ENCODE peak calls at places on chromosomes 1 and 21, in seven cellular contexts. One of them, this sample, is unnamed.

GRCh38 chr1:3670823-3671251 is 18.5 kb downstream of the TP73 start:
- DNase-seq in neuronal stem cell: no peak
- DNase-seq in mesenchymal stem cell: no peak
- DNase-seq in mesendoderm: no peak
- DNase-seq in H1: no peak
- DNase-seq in IMR-90: no peak
- DNase-seq in trophoblast cell: no peak
- DNase-seq in this sample: no peak

GRCh38 chr1:230515451-230516145 is 89.5 kb upstream of the PGBD5 start:
- DNase-seq in neuronal stem cell: no peak
- DNase-seq in mesenchymal stem cell: no peak
- DNase-seq in mesendoderm: no peak
- DNase-seq in H1: no peak
- DNase-seq in IMR-90: no peak
- DNase-seq in trophoblast cell: no peak
- DNase-seq in this sample: peak

GRCh38 chr1:12435639-12436344 is 182.2 kb downstream of the DHRS3 start:
- DNase-seq in neuronal stem cell: no peak
- DNase-seq in mesenchymal stem cell: no peak
- DNase-seq in mesendoderm: no peak
- DNase-seq in H1: no peak
- DNase-seq in IMR-90: peak
- DNase-seq in trophoblast cell: no peak
- DNase-seq in this sample: no peak

GRCh38 chr1:212595787-212596714 is 12.5 kb upstream of the ATF3 start:
- DNase-seq in neuronal stem cell: no peak
- DNase-seq in mesenchymal stem cell: peak
- DNase-seq in mesendoderm: peak
- DNase-seq in H1: no peak
- DNase-seq in IMR-90: peak
- DNase-seq in trophoblast cell: peak
- DNase-seq in this sample: no peak

GRCh38 chr1:181087400-181087901 is 1.0 kb upstream of the IER5 start:
- DNase-seq in neuronal stem cell: no peak
- DNase-seq in mesenchymal stem cell: no peak
- DNase-seq in mesendoderm: no peak
- DNase-seq in H1: no peak
- DNase-seq in IMR-90: no peak
- DNase-seq in trophoblast cell: no peak
- DNase-seq in this sample: no peak

GRCh38 chr1:38915352-38915948 is 26.2 kb downstream of the RHBDL2 start:
- DNase-seq in neuronal stem cell: no peak
- DNase-seq in mesenchymal stem cell: peak
- DNase-seq in mesendoderm: peak
- DNase-seq in H1: no peak
- DNase-seq in IMR-90: peak
- DNase-seq in trophoblast cell: peak
- DNase-seq in this sample: no peak

GRCh38 chr1:163655565-163655964 is 333.8 kb downstream of the NUF2 start:
- DNase-seq in neuronal stem cell: no peak
- DNase-seq in mesenchymal stem cell: no peak
- DNase-seq in mesendoderm: no peak
- DNase-seq in H1: no peak
- DNase-seq in IMR-90: no peak
- DNase-seq in trophoblast cell: no peak
- DNase-seq in this sample: no peak

GRCh38 chr1:54365847-54366246 is 40.3 kb downstream of the SSBP3 start:
- DNase-seq in neuronal stem cell: no peak
- DNase-seq in mesenchymal stem cell: no peak
- DNase-seq in mesendoderm: no peak
- DNase-seq in H1: no peak
- DNase-seq in IMR-90: no peak
- DNase-seq in trophoblast cell: no peak
- DNase-seq in this sample: no peak

GRCh38 chr1:162020145-162020544 is 3.5 kb downstream of the OLFML2B start:
- DNase-seq in neuronal stem cell: no peak
- DNase-seq in mesenchymal stem cell: no peak
- DNase-seq in mesendoderm: no peak
- DNase-seq in H1: no peak
- DNase-seq in IMR-90: no peak
- DNase-seq in trophoblast cell: no peak
- DNase-seq in this sample: no peak

GRCh38 chr1:94578856-94579255 is 37.3 kb upstream of the F3 start:
- DNase-seq in neuronal stem cell: no peak
- DNase-seq in mesenchymal stem cell: no peak
- DNase-seq in mesendoderm: no peak
- DNase-seq in H1: no peak
- DNase-seq in IMR-90: peak
- DNase-seq in trophoblast cell: peak
- DNase-seq in this sample: no peak

GRCh38 chr1:77392486-77392885 is 110.7 kb downstream of the AK5 start:
- DNase-seq in neuronal stem cell: no peak
- DNase-seq in mesenchymal stem cell: no peak
- DNase-seq in mesendoderm: no peak
- DNase-seq in H1: no peak
- DNase-seq in IMR-90: no peak
- DNase-seq in trophoblast cell: no peak
- DNase-seq in this sample: no peak

GRCh38 chr1:53334781-53335180 is 6.9 kb upstream of the LRP8 start:
- DNase-seq in neuronal stem cell: no peak
- DNase-seq in mesenchymal stem cell: no peak
- DNase-seq in mesendoderm: no peak
- DNase-seq in H1: no peak
- DNase-seq in IMR-90: no peak
- DNase-seq in trophoblast cell: no peak
- DNase-seq in this sample: peak

GRCh38 chr1:1085171-1085841 is 11.2 kb upstream of the RNF223 start:
- DNase-seq in neuronal stem cell: no peak
- DNase-seq in mesenchymal stem cell: no peak
- DNase-seq in mesendoderm: no peak
- DNase-seq in H1: no peak
- DNase-seq in IMR-90: no peak
- DNase-seq in trophoblast cell: no peak
- DNase-seq in this sample: no peak

GRCh38 chr1:107926436-107927080 is 38.4 kb downstream of the VAV3 start:
- DNase-seq in neuronal stem cell: no peak
- DNase-seq in mesenchymal stem cell: peak
- DNase-seq in mesendoderm: no peak
- DNase-seq in H1: no peak
- DNase-seq in IMR-90: no peak
- DNase-seq in trophoblast cell: no peak
- DNase-seq in this sample: no peak

GRCh38 chr1:78831731-78832360 is 174.7 kb downstream of the ADGRL4 start:
- DNase-seq in neuronal stem cell: no peak
- DNase-seq in mesenchymal stem cell: peak
- DNase-seq in mesendoderm: peak
- DNase-seq in H1: no peak
- DNase-seq in IMR-90: peak
- DNase-seq in trophoblast cell: no peak
- DNase-seq in this sample: no peak

GRCh38 chr1:205945056-205945455 is 1.8 kb upstream of the SLC26A9 start:
- DNase-seq in neuronal stem cell: no peak
- DNase-seq in mesenchymal stem cell: no peak
- DNase-seq in mesendoderm: no peak
- DNase-seq in H1: no peak
- DNase-seq in IMR-90: no peak
- DNase-seq in trophoblast cell: no peak
- DNase-seq in this sample: no peak

GRCh38 chr21:42980312-42980958 is 6.1 kb downstream of the PKNOX1 start:
- DNase-seq in neuronal stem cell: no peak
- DNase-seq in mesenchymal stem cell: no peak
- DNase-seq in mesendoderm: no peak
- DNase-seq in H1: no peak
- DNase-seq in IMR-90: no peak
- DNase-seq in trophoblast cell: no peak
- DNase-seq in this sample: no peak

GRCh38 chr1:214582289-214582891 is 20.6 kb upstream of the CENPF start:
- DNase-seq in neuronal stem cell: no peak
- DNase-seq in mesenchymal stem cell: no peak
- DNase-seq in mesendoderm: peak
- DNase-seq in H1: no peak
- DNase-seq in IMR-90: no peak
- DNase-seq in trophoblast cell: no peak
- DNase-seq in this sample: peak

GRCh38 chr1:219498666-219499065 is 114.2 kb downstream of the ZC3H11B start:
- DNase-seq in neuronal stem cell: no peak
- DNase-seq in mesenchymal stem cell: no peak
- DNase-seq in mesendoderm: no peak
- DNase-seq in H1: no peak
- DNase-seq in IMR-90: peak
- DNase-seq in trophoblast cell: no peak
- DNase-seq in this sample: no peak

GRCh38 chr1:27111771-27112573 is 43.0 kb downstream of the SLC9A1 start:
- DNase-seq in neuronal stem cell: no peak
- DNase-seq in mesenchymal stem cell: peak
- DNase-seq in mesendoderm: peak
- DNase-seq in H1: no peak
- DNase-seq in IMR-90: peak
- DNase-seq in trophoblast cell: peak
- DNase-seq in this sample: no peak

GRCh38 chr1:3564921-3565831 is 46.1 kb downstream of the MEGF6 start:
- DNase-seq in neuronal stem cell: peak
- DNase-seq in mesenchymal stem cell: peak
- DNase-seq in mesendoderm: peak
- DNase-seq in H1: peak
- DNase-seq in IMR-90: peak
- DNase-seq in trophoblast cell: no peak
- DNase-seq in this sample: peak

GRCh38 chr1:9314101-9314500 is 21.4 kb downstream of the SPSB1 start:
- DNase-seq in neuronal stem cell: no peak
- DNase-seq in mesenchymal stem cell: no peak
- DNase-seq in mesendoderm: no peak
- DNase-seq in H1: no peak
- DNase-seq in IMR-90: no peak
- DNase-seq in trophoblast cell: no peak
- DNase-seq in this sample: no peak

GRCh38 chr1:85683292-85684025 is 24.8 kb downstream of the ZNHIT6 start:
- DNase-seq in neuronal stem cell: no peak
- DNase-seq in mesenchymal stem cell: no peak
- DNase-seq in mesendoderm: no peak
- DNase-seq in H1: no peak
- DNase-seq in IMR-90: peak
- DNase-seq in trophoblast cell: peak
- DNase-seq in this sample: no peak

GRCh38 chr1:172321429-172321828 is 99.1 kb upstream of the C1orf105 start:
- DNase-seq in neuronal stem cell: no peak
- DNase-seq in mesenchymal stem cell: peak
- DNase-seq in mesendoderm: no peak
- DNase-seq in H1: no peak
- DNase-seq in IMR-90: peak
- DNase-seq in trophoblast cell: no peak
- DNase-seq in this sample: no peak

GRCh38 chr1:220694866-220695382 is 4.8 kb downstream of the C1orf115 start:
- DNase-seq in neuronal stem cell: no peak
- DNase-seq in mesenchymal stem cell: no peak
- DNase-seq in mesendoderm: no peak
- DNase-seq in H1: no peak
- DNase-seq in IMR-90: no peak
- DNase-seq in trophoblast cell: peak
- DNase-seq in this sample: no peak

GRCh38 chr1:43284711-43285110 is 670 bp downstream of the C1orf210 start:
- DNase-seq in neuronal stem cell: no peak
- DNase-seq in mesenchymal stem cell: no peak
- DNase-seq in mesendoderm: no peak
- DNase-seq in H1: no peak
- DNase-seq in IMR-90: no peak
- DNase-seq in trophoblast cell: no peak
- DNase-seq in this sample: no peak
- H3K9ac ChIP-seq in neuronal stem cell: peak
- H3K9ac ChIP-seq in mesenchymal stem cell: no peak
- H3K9ac ChIP-seq in mesendoderm: no peak
- H3K9ac ChIP-seq in H1: no peak
- H3K9ac ChIP-seq in IMR-90: no peak
- H3K9ac ChIP-seq in trophoblast cell: no peak
- H3K9ac ChIP-seq in this sample: no peak

GRCh38 chr21:29829514-29830255 is 110.1 kb downstream of the GRIK1 start:
- DNase-seq in neuronal stem cell: no peak
- DNase-seq in mesenchymal stem cell: no peak
- DNase-seq in mesendoderm: no peak
- DNase-seq in H1: no peak
- DNase-seq in IMR-90: no peak
- DNase-seq in trophoblast cell: no peak
- DNase-seq in this sample: no peak

GRCh38 chr21:29832217-29832616 is 107.6 kb downstream of the GRIK1 start:
- DNase-seq in neuronal stem cell: no peak
- DNase-seq in mesenchymal stem cell: no peak
- DNase-seq in mesendoderm: no peak
- DNase-seq in H1: no peak
- DNase-seq in IMR-90: no peak
- DNase-seq in trophoblast cell: no peak
- DNase-seq in this sample: no peak

DNA sequence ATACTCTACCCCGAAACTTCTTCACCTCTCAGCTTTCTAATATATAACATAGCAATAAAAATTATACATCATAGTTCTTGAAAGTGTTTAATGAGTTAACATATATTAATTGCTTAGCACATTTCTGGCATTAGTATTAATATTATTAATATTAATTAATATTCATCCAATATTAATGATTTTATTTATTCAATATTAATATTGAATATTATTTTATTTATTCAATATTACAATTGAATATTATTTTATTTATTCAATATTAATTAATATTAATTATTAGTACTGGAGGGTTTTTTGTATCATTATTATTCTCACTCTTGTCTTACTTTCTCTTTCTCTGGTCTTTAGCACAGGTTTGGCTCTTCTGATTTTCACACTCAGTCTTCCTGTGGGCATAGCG is 105.2 kb downstream of the GRIK1 start:
- DNase-seq in neuronal stem cell: no peak
- DNase-seq in mesenchymal stem cell: no peak
- DNase-seq in mesendoderm: no peak
- DNase-seq in H1: no peak
- DNase-seq in IMR-90: no peak
- DNase-seq in trophoblast cell: no peak
- DNase-seq in this sample: no peak
- H3K18ac ChIP-seq in neuronal stem cell: no peak
- H3K18ac ChIP-seq in mesenchymal stem cell: no peak
- H3K18ac ChIP-seq in mesendoderm: no peak
- H3K18ac ChIP-seq in H1: no peak
- H3K18ac ChIP-seq in IMR-90: no peak
- H3K18ac ChIP-seq in trophoblast cell: no peak
- H3K18ac ChIP-seq in this sample: no peak

GRCh38 chr1:148362141-148362929 is 120.8 kb downstream of the PPIAL4G start:
- DNase-seq in neuronal stem cell: no peak
- DNase-seq in mesenchymal stem cell: no peak
- DNase-seq in mesendoderm: peak
- DNase-seq in H1: peak
- DNase-seq in IMR-90: peak
- DNase-seq in trophoblast cell: peak
- DNase-seq in this sample: peak
- H3K9ac ChIP-seq in neuronal stem cell: peak
- H3K9ac ChIP-seq in mesenchymal stem cell: no peak
- H3K9ac ChIP-seq in mesendoderm: peak
- H3K9ac ChIP-seq in H1: no peak
- H3K9ac ChIP-seq in IMR-90: no peak
- H3K9ac ChIP-seq in trophoblast cell: no peak
- H3K9ac ChIP-seq in this sample: peak

DNA sequence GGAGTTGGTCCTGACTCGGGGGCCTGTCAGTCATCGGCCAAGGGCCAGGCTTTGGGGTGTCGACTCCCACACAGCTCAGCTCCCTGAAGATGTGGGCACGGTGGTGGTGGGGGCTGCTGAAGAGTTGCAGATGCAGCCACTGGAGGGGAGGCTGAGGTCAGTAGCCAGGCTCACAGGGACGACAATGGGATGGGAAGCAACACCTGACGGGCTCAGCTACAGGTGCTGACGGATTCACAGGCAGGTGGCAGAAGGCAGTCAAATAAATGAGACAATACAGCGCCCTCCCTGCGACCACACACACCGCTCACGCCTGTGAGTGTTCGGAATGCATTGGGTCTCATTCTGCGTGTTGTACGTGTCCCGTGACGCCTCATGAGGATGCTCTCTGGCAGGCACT is 37.0 kb upstream of the ACTL8 start:
- DNase-seq in neuronal stem cell: no peak
- DNase-seq in mesenchymal stem cell: no peak
- DNase-seq in mesendoderm: no peak
- DNase-seq in H1: no peak
- DNase-seq in IMR-90: no peak
- DNase-seq in trophoblast cell: no peak
- DNase-seq in this sample: no peak
- H3K18ac ChIP-seq in neuronal stem cell: no peak
- H3K18ac ChIP-seq in mesenchymal stem cell: no peak
- H3K18ac ChIP-seq in mesendoderm: no peak
- H3K18ac ChIP-seq in H1: no peak
- H3K18ac ChIP-seq in IMR-90: no peak
- H3K18ac ChIP-seq in trophoblast cell: no peak
- H3K18ac ChIP-seq in this sample: no peak